ENCODE peak calls at places on chromosomes 4 and X, in nine cellular contexts. J is dorsolateral prefrontal cortex, Q is endothelial cell, V is mucosa of descending colon, H is heart left ventricle, G is WTC11, U is HL-60, R is brain microvascular endothelial cell, K is lung. C is an unnamed sample.

GRCh38 chr4:16916719-16917337 is 18.4 kb upstream of the LDB2 start:
- DNase-seq in J (no peak), Q (peak), V (peak), H (peak), G (peak), U (peak), R (peak), K (no peak), C (peak)

GRCh38 chr4:120009731-120010130 is 56.9 kb downstream of the MAD2L1 start:
- DNase-seq in J (no peak), Q (no peak), V (no peak), H (no peak), G (no peak), U (no peak), R (peak), K (no peak), C (no peak)

GRCh38 chr4:41258783-41259182 is 2.1 kb downstream of the UCHL1 start:
- DNase-seq in J (peak), Q (peak), V (peak), H (no peak), G (peak), U (no peak), R (peak), K (no peak), C (no peak)

GRCh38 chrX:103362504-103362903 is 6.2 kb downstream of the TCEAL9 start:
- DNase-seq in J (no peak), Q (no peak), V (no peak), H (no peak), G (no peak), U (no peak), R (no peak), K (no peak), C (no peak)

GRCh38 chr4:38859501-38859900 is 2.9 kb upstream of the TLR6 start:
- DNase-seq in J (no peak), Q (no peak), V (no peak), H (no peak), G (no peak), U (no peak), R (no peak), K (no peak), C (no peak)

GRCh38 chr4:106809083-106809482 is 227.0 kb downstream of the DKK2 start:
- DNase-seq in J (no peak), Q (peak), V (peak), H (no peak), G (no peak), U (peak), R (peak), K (no peak), C (no peak)

GRCh38 chrX:120244735-120245498 is 5.7 kb upstream of the ZBTB33 start:
- DNase-seq in J (peak), Q (peak), V (peak), H (peak), G (peak), U (peak), R (peak), K (peak), C (peak)

GRCh38 chr4:112099701-112100289 is 45.5 kb upstream of the FAM241A start:
- DNase-seq in J (no peak), Q (no peak), V (no peak), H (no peak), G (no peak), U (no peak), R (no peak), K (no peak), C (no peak)

GRCh38 chr4:174172274-174172673 is 111.2 kb downstream of the FBXO8 start:
- DNase-seq in J (no peak), Q (no peak), V (no peak), H (no peak), G (no peak), U (no peak), R (no peak), K (no peak), C (no peak)

GRCh38 chr4:185508162-185508561 is 27.1 kb downstream of the PDLIM3 start:
- DNase-seq in J (no peak), Q (no peak), V (no peak), H (no peak), G (no peak), U (no peak), R (no peak), K (no peak), C (no peak)

GRCh38 chrX:129013574-129013973 is 509.7 kb downstream of the SMARCA1 start:
- DNase-seq in J (no peak), Q (no peak), V (no peak), H (no peak), G (peak), U (no peak), R (no peak), K (no peak), C (no peak)

GRCh38 chr4:100379583-100380105 is 138.2 kb downstream of the EMCN start:
- DNase-seq in J (no peak), Q (no peak), V (no peak), H (no peak), G (no peak), U (no peak), R (no peak), K (no peak), C (no peak)

GRCh38 chrX:43552166-43552565 is 103.9 kb upstream of the MAOA start:
- DNase-seq in J (no peak), Q (no peak), V (peak), H (no peak), G (no peak), U (no peak), R (no peak), K (no peak), C (no peak)

GRCh38 chr4:26762650-26763049 is 98.0 kb upstream of the STIM2 start:
- DNase-seq in J (no peak), Q (no peak), V (peak), H (no peak), G (no peak), U (no peak), R (no peak), K (no peak), C (no peak)

GRCh38 chr4:11518754-11519153 is 90.1 kb upstream of the HS3ST1 start:
- DNase-seq in J (no peak), Q (no peak), V (no peak), H (no peak), G (no peak), U (no peak), R (no peak), K (no peak), C (no peak)

GRCh38 chrX:96436105-96436504 is 248.5 kb upstream of the DIAPH2 start:
- DNase-seq in J (no peak), Q (no peak), V (no peak), H (no peak), G (no peak), U (no peak), R (peak), K (no peak), C (no peak)

GRCh38 chr4:72991889-72992288 is 77.6 kb downstream of the COX18 start:
- DNase-seq in J (no peak), Q (no peak), V (no peak), H (no peak), G (no peak), U (no peak), R (no peak), K (no peak), C (no peak)

DNA sequence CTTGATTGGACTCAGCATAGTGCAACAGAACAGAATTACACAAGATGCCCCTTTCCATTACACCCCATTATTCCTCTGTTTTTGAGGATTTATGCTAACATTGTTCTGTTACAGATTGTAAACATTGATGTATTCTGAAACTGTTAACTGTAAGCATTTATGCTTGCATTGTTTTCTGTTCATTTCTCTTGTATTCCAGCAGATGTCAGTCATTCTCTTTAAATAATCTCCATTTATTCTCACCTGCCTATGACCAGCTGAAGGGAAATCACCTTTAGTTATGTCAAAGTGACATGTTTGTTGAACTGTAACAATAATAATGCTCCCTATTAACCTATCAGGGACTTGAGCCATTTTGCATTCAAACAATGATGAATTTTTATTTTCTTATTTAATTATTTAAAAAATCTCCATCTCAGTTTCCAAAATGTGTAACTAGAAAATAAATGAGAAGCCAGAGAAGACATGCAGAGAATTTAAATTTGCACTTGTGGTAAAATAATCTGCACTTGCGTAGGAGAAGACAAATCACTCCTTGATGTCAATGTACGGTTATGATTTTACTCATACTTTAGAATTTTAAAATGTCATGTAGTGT is 58.0 kb downstream of the SPCS3 start:
- DNase-seq in J (no peak), Q (no peak), V (no peak), H (no peak), G (no peak), U (no peak), R (no peak), K (no peak), C (no peak)
- TF ChIP-seq CTCF in J (peak), Q (peak), V (no peak), H (peak), G (no peak), U (peak), R (peak), K (no peak), C (peak)

GRCh38 chrX:53831662-53832635 is 145.4 kb upstream of the HUWE1 start:
- DNase-seq in J (no peak), Q (peak), V (peak), H (no peak), G (peak), U (peak), R (peak), K (no peak), C (no peak)
- TF ChIP-seq CTCF in J (peak), Q (no peak), V (no peak), H (peak), G (peak), U (no peak), R (peak), K (peak), C (peak)

DNA sequence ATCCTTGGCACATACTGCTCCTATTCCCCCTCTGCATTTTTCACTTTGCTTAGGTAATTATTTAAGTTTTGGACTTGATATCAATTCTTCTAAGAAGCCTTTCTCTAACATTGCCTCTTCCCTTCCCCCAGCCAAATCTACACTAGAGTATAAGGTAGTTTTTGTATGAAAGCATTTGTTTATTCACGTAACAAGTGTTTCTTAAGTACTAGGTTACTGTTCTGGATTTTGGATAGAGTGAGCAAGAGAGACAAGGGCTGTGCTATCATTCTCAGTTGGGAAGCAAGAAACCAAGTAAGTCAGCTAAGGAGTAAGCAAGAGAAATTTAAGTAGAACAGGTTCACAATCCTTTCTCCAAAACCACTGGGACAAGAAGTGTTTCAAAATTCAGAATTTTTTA is 55.9 kb upstream of the HHIP start:
- DNase-seq in J (no peak), Q (no peak), V (no peak), H (no peak), G (no peak), U (no peak), R (no peak), K (no peak), C (no peak)
- TF ChIP-seq CTCF in J (no peak), Q (no peak), V (no peak), H (no peak), G (no peak), U (no peak), R (no peak), K (no peak), C (no peak)

DNA sequence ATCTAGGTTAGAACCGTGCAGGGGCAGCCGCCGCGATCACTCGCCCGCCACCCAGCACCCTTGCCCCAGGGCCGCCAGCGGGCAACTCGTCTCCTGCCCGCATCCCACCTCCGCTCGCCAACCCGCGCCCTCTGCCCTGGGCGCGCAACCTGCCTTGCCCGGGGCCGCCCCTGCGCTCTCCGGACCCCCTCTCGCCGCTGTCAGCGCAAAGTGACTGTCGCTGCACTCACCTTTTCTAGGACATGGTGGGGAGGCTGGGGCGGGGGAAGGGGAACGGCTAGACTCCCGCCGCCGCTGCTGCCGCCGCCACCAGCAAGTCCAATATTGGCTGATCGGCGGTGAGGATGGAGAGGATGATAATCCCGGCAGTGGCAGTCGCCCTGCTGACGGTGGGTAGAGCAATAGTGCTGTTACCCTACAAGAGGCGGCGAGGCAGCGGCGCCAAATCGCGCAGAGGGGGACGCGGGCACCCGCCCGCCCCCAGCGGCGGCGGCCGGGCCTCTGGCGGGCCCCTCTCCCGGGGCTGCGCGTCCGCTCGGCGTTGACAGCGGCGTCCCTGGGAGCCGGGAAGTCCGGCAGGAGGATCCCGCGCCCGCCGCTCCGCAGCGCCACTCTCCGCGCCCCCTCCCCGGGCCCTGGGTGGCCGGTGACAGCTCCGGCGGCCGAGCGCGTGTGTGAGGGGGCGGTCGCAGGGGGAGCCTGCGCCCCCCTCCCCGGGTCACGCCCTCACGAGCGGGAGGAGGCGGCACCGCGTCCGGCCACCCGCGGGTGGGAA is 2.3 kb upstream of the NR3C2 start:
- DNase-seq in J (peak), Q (peak), V (peak), H (peak), G (peak), U (no peak), R (no peak), K (no peak), C (peak)
- TF ChIP-seq CTCF in J (no peak), Q (no peak), V (peak), H (no peak), G (no peak), U (no peak), R (no peak), K (no peak), C (peak)

GRCh38 chr4:55910140-55910539 is 38.6 kb upstream of the CEP135 start:
- DNase-seq in J (no peak), Q (no peak), V (no peak), H (no peak), G (no peak), U (no peak), R (peak), K (no peak), C (no peak)
- TF ChIP-seq CTCF in J (no peak), Q (no peak), V (no peak), H (no peak), G (no peak), U (no peak), R (no peak), K (no peak), C (no peak)

DNA sequence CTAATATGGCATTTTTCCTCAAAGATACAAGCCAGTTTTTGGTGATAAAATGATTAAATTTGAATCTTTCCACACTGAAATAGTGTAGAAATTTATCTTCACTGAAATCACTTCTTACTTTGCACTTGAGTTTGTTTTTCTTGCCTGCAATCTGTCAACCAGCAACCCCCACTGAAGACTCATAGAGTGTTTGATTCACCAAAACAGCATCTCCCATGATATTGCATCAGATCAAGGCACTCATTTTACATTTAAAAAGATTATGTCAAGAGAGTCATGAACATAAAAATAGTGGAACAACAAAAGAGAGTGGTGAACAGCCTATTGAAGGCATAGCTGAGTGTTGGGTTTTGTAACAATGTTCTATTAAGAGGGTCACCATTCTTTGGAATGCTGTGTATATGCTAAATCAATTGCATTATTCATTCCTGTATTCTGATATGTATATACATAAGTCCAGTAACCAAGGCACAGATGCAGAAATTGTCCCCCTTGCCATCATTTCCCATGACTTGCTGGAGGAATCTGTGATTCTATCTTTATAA is 1934.9 kb downstream of the ARAP2 start:
- DNase-seq in J (no peak), Q (no peak), V (no peak), H (no peak), G (no peak), U (no peak), R (no peak), K (no peak), C (no peak)
- TF ChIP-seq CTCF in J (no peak), Q (no peak), V (no peak), H (no peak), G (no peak), U (no peak), R (no peak), K (no peak), C (no peak)